ENCODE peak calls at places on chromosomes 12 and 14, in ten cellular contexts. One of them, this sample, is unnamed.

GRCh38 chr12:16610743-16611142 is 4.8 kb upstream of the LMO3 start:
- DNase-seq in neural crest cell: no peak
- DNase-seq in esophagus squamous epithelium: no peak
- DNase-seq in progenitor cell of endocrine pancreas: no peak
- DNase-seq in IMR-90: no peak
- DNase-seq in thoracic aorta: no peak
- DNase-seq in uterus: no peak
- DNase-seq in WTC11: no peak
- DNase-seq in astrocyte of the cerebellum: no peak
- DNase-seq in mucosa of descending colon: no peak
- DNase-seq in this sample: no peak

GRCh38 chr14:77903233-77903632 is 103.3 kb downstream of the ADCK1 start:
- DNase-seq in progenitor cell of endocrine pancreas: no peak
- DNase-seq in astrocyte of the cerebellum: no peak
- DNase-seq in esophagus squamous epithelium: no peak
- DNase-seq in thoracic aorta: no peak
- DNase-seq in IMR-90: no peak
- DNase-seq in neural crest cell: no peak
- DNase-seq in uterus: no peak
- DNase-seq in WTC11: no peak
- DNase-seq in mucosa of descending colon: no peak
- DNase-seq in this sample: no peak

GRCh38 chr12:19482551-19483109 is 43.3 kb downstream of the AEBP2 start:
- DNase-seq in neural crest cell: no peak
- DNase-seq in esophagus squamous epithelium: peak; percentile 10
- DNase-seq in WTC11: peak; percentile 51
- DNase-seq in uterus: no peak
- DNase-seq in IMR-90: no peak
- DNase-seq in progenitor cell of endocrine pancreas: no peak
- DNase-seq in thoracic aorta: no peak
- DNase-seq in mucosa of descending colon: peak; percentile 7
- DNase-seq in astrocyte of the cerebellum: no peak
- DNase-seq in this sample: no peak

GRCh38 chr14:92565718-92566115 is 52.1 kb downstream of the RIN3 start:
- DNase-seq in astrocyte of the cerebellum: no peak
- DNase-seq in esophagus squamous epithelium: no peak
- DNase-seq in IMR-90: no peak
- DNase-seq in uterus: no peak
- DNase-seq in thoracic aorta: no peak
- DNase-seq in WTC11: no peak
- DNase-seq in progenitor cell of endocrine pancreas: no peak
- DNase-seq in mucosa of descending colon: no peak
- DNase-seq in neural crest cell: no peak
- DNase-seq in this sample: no peak

GRCh38 chr12:29921307-29921706 is 137.6 kb upstream of the TMTC1 start:
- DNase-seq in thoracic aorta: no peak
- DNase-seq in astrocyte of the cerebellum: no peak
- DNase-seq in neural crest cell: no peak
- DNase-seq in uterus: no peak
- DNase-seq in IMR-90: peak; percentile 26
- DNase-seq in progenitor cell of endocrine pancreas: no peak
- DNase-seq in esophagus squamous epithelium: no peak
- DNase-seq in mucosa of descending colon: no peak
- DNase-seq in WTC11: no peak
- DNase-seq in this sample: no peak

GRCh38 chr12:117328556-117329100 is 32.8 kb downstream of the NOS1 start:
- DNase-seq in uterus: no peak
- DNase-seq in progenitor cell of endocrine pancreas: no peak
- DNase-seq in thoracic aorta: no peak
- DNase-seq in WTC11: no peak
- DNase-seq in esophagus squamous epithelium: no peak
- DNase-seq in astrocyte of the cerebellum: no peak
- DNase-seq in neural crest cell: no peak
- DNase-seq in mucosa of descending colon: no peak
- DNase-seq in IMR-90: no peak
- DNase-seq in this sample: no peak

GRCh38 chr12:93813972-93814821 is 137.0 kb downstream of the CRADD start:
- DNase-seq in WTC11: no peak
- DNase-seq in mucosa of descending colon: peak; percentile 58
- DNase-seq in neural crest cell: no peak
- DNase-seq in astrocyte of the cerebellum: no peak
- DNase-seq in IMR-90: peak; percentile 94
- DNase-seq in esophagus squamous epithelium: no peak
- DNase-seq in progenitor cell of endocrine pancreas: no peak
- DNase-seq in thoracic aorta: peak; percentile 68
- DNase-seq in uterus: peak; percentile 81
- DNase-seq in this sample: peak; percentile 58

GRCh38 chr14:103030741-103031565 is 26.4 kb downstream of the CDC42BPB start:
- DNase-seq in WTC11: no peak
- DNase-seq in astrocyte of the cerebellum: no peak
- DNase-seq in thoracic aorta: no peak
- DNase-seq in IMR-90: peak; percentile 25
- DNase-seq in uterus: no peak
- DNase-seq in mucosa of descending colon: no peak
- DNase-seq in progenitor cell of endocrine pancreas: no peak
- DNase-seq in neural crest cell: no peak
- DNase-seq in esophagus squamous epithelium: no peak
- DNase-seq in this sample: no peak

GRCh38 chr12:130661059-130661458 is 55.0 kb downstream of the RIMBP2 start:
- DNase-seq in uterus: no peak
- DNase-seq in WTC11: no peak
- DNase-seq in astrocyte of the cerebellum: no peak
- DNase-seq in IMR-90: no peak
- DNase-seq in mucosa of descending colon: no peak
- DNase-seq in neural crest cell: no peak
- DNase-seq in esophagus squamous epithelium: no peak
- DNase-seq in progenitor cell of endocrine pancreas: no peak
- DNase-seq in thoracic aorta: no peak
- DNase-seq in this sample: no peak

GRCh38 chr12:130663510-130663909 is 52.6 kb downstream of the RIMBP2 start:
- DNase-seq in IMR-90: no peak
- DNase-seq in esophagus squamous epithelium: no peak
- DNase-seq in uterus: no peak
- DNase-seq in thoracic aorta: no peak
- DNase-seq in progenitor cell of endocrine pancreas: no peak
- DNase-seq in astrocyte of the cerebellum: no peak
- DNase-seq in neural crest cell: no peak
- DNase-seq in mucosa of descending colon: no peak
- DNase-seq in WTC11: no peak
- DNase-seq in this sample: no peak

GRCh38 chr12:130664772-130665171 is 51.3 kb downstream of the RIMBP2 start:
- DNase-seq in esophagus squamous epithelium: no peak
- DNase-seq in uterus: no peak
- DNase-seq in WTC11: no peak
- DNase-seq in progenitor cell of endocrine pancreas: no peak
- DNase-seq in astrocyte of the cerebellum: no peak
- DNase-seq in IMR-90: no peak
- DNase-seq in thoracic aorta: no peak
- DNase-seq in mucosa of descending colon: no peak
- DNase-seq in neural crest cell: no peak
- DNase-seq in this sample: no peak

GRCh38 chr12:130664252-130664651 is 51.8 kb downstream of the RIMBP2 start:
- DNase-seq in IMR-90: no peak
- DNase-seq in thoracic aorta: no peak
- DNase-seq in neural crest cell: no peak
- DNase-seq in WTC11: no peak
- DNase-seq in astrocyte of the cerebellum: no peak
- DNase-seq in uterus: no peak
- DNase-seq in esophagus squamous epithelium: no peak
- DNase-seq in progenitor cell of endocrine pancreas: no peak
- DNase-seq in mucosa of descending colon: no peak
- DNase-seq in this sample: no peak

DNA sequence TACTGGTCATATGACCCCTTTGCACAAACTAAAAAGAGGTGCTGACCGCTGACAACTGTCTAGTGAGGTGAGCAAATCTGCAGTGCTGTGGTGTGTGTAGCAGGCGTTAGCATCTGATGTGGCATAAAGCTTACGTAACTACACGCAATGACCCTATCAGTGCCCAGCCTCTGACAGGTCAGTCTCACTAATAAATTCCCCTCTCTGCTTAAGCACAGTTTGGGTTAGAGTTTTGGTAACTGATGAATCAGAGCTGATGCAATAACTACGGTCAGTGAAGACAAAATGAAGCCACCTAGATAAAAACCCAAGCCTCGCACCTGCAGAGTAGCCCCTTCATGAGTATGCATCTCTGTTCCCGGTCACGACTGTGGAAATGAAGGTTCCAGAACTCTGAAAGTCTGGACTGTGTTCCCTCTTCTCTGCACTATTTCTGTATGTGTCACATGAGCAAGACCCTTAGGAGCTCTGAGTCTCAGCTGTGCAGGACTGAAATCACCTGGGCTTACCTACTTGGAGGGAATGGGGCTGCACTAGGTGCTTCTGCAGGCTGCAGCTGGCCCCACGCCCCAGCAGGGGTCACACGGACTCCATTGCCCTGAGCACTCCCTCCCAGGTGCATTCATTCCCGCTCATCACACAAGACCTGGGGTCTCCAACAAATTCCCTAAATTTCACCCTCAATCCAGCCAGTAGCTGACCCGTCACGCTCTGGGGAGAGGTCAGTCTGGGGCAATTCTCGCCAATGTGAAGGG is 54.4 kb downstream of the RIMBP2 start:
- DNase-seq in mucosa of descending colon: no peak
- DNase-seq in IMR-90: no peak
- DNase-seq in astrocyte of the cerebellum: no peak
- DNase-seq in WTC11: no peak
- DNase-seq in progenitor cell of endocrine pancreas: no peak
- DNase-seq in esophagus squamous epithelium: no peak
- DNase-seq in neural crest cell: no peak
- DNase-seq in thoracic aorta: no peak
- DNase-seq in uterus: no peak
- DNase-seq in this sample: no peak
- TF ChIP-seq CTCF in mucosa of descending colon: no peak
- TF ChIP-seq CTCF in IMR-90: no peak
- TF ChIP-seq CTCF in astrocyte of the cerebellum: no peak
- TF ChIP-seq CTCF in WTC11: no peak
- TF ChIP-seq CTCF in progenitor cell of endocrine pancreas: peak; percentile 57
- TF ChIP-seq CTCF in esophagus squamous epithelium: no peak
- TF ChIP-seq CTCF in neural crest cell: peak; percentile 22
- TF ChIP-seq CTCF in thoracic aorta: no peak
- TF ChIP-seq CTCF in uterus: no peak
- TF ChIP-seq CTCF in this sample: no peak

GRCh38 chr14:69430306-69430939 is 31.9 kb downstream of the SLC39A9 start:
- DNase-seq in thoracic aorta: no peak
- DNase-seq in progenitor cell of endocrine pancreas: no peak
- DNase-seq in uterus: no peak
- DNase-seq in esophagus squamous epithelium: no peak
- DNase-seq in mucosa of descending colon: no peak
- DNase-seq in IMR-90: no peak
- DNase-seq in WTC11: no peak
- DNase-seq in astrocyte of the cerebellum: no peak
- DNase-seq in neural crest cell: no peak
- DNase-seq in this sample: no peak

GRCh38 chr14:69428289-69428998 is 30.0 kb downstream of the SLC39A9 start:
- DNase-seq in neural crest cell: no peak
- DNase-seq in esophagus squamous epithelium: no peak
- DNase-seq in astrocyte of the cerebellum: no peak
- DNase-seq in uterus: no peak
- DNase-seq in thoracic aorta: no peak
- DNase-seq in IMR-90: no peak
- DNase-seq in mucosa of descending colon: peak; percentile 9
- DNase-seq in WTC11: no peak
- DNase-seq in progenitor cell of endocrine pancreas: no peak
- DNase-seq in this sample: no peak

GRCh38 chr14:69427596-69427995 is 29.1 kb downstream of the SLC39A9 start:
- DNase-seq in esophagus squamous epithelium: no peak
- DNase-seq in neural crest cell: no peak
- DNase-seq in progenitor cell of endocrine pancreas: no peak
- DNase-seq in WTC11: no peak
- DNase-seq in thoracic aorta: no peak
- DNase-seq in astrocyte of the cerebellum: no peak
- DNase-seq in mucosa of descending colon: no peak
- DNase-seq in IMR-90: no peak
- DNase-seq in uterus: no peak
- DNase-seq in this sample: no peak

GRCh38 chr14:69432364-69432763 is 33.9 kb downstream of the SLC39A9 start:
- DNase-seq in uterus: no peak
- DNase-seq in progenitor cell of endocrine pancreas: no peak
- DNase-seq in astrocyte of the cerebellum: no peak
- DNase-seq in esophagus squamous epithelium: no peak
- DNase-seq in neural crest cell: no peak
- DNase-seq in thoracic aorta: no peak
- DNase-seq in WTC11: no peak
- DNase-seq in mucosa of descending colon: no peak
- DNase-seq in IMR-90: peak; percentile 34
- DNase-seq in this sample: no peak

DNA sequence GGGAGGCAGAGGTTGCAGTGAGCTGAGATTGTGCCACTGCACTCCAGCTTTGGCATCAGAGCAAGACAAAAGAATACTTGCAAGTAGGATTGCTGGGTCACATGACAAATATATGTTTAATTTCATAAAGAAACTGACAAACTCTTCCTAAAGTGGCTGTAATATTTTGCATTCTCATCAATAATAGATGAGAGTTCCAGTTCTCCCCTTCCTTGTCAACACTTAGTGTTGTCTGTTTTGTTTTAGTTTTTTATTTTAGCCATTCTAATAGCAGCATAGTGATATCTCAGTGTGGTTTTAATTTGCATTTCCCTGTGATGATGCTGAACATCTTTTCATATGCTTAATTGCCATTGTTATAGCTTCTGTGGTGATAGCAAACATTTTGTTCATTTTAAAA is 31.2 kb downstream of the SLC39A9 start:
- DNase-seq in neural crest cell: no peak
- DNase-seq in mucosa of descending colon: no peak
- DNase-seq in progenitor cell of endocrine pancreas: no peak
- DNase-seq in uterus: no peak
- DNase-seq in IMR-90: no peak
- DNase-seq in thoracic aorta: no peak
- DNase-seq in WTC11: no peak
- DNase-seq in astrocyte of the cerebellum: no peak
- DNase-seq in esophagus squamous epithelium: no peak
- DNase-seq in this sample: no peak
- TF ChIP-seq CTCF in neural crest cell: no peak
- TF ChIP-seq CTCF in mucosa of descending colon: no peak
- TF ChIP-seq CTCF in progenitor cell of endocrine pancreas: no peak
- TF ChIP-seq CTCF in uterus: no peak
- TF ChIP-seq CTCF in IMR-90: no peak
- TF ChIP-seq CTCF in thoracic aorta: no peak
- TF ChIP-seq CTCF in WTC11: no peak
- TF ChIP-seq CTCF in astrocyte of the cerebellum: no peak
- TF ChIP-seq CTCF in esophagus squamous epithelium: no peak
- TF ChIP-seq CTCF in this sample: no peak

GRCh38 chr14:54537651-54538050 is 27.9 kb downstream of the CGRRF1 start:
- DNase-seq in IMR-90: no peak
- DNase-seq in thoracic aorta: no peak
- DNase-seq in astrocyte of the cerebellum: no peak
- DNase-seq in mucosa of descending colon: no peak
- DNase-seq in WTC11: no peak
- DNase-seq in neural crest cell: no peak
- DNase-seq in esophagus squamous epithelium: no peak
- DNase-seq in progenitor cell of endocrine pancreas: no peak
- DNase-seq in uterus: no peak
- DNase-seq in this sample: no peak
- TF ChIP-seq CTCF in IMR-90: no peak
- TF ChIP-seq CTCF in thoracic aorta: no peak
- TF ChIP-seq CTCF in astrocyte of the cerebellum: no peak
- TF ChIP-seq CTCF in mucosa of descending colon: no peak
- TF ChIP-seq CTCF in WTC11: no peak
- TF ChIP-seq CTCF in neural crest cell: no peak
- TF ChIP-seq CTCF in esophagus squamous epithelium: no peak
- TF ChIP-seq CTCF in progenitor cell of endocrine pancreas: no peak
- TF ChIP-seq CTCF in uterus: no peak
- TF ChIP-seq CTCF in this sample: no peak

DNA sequence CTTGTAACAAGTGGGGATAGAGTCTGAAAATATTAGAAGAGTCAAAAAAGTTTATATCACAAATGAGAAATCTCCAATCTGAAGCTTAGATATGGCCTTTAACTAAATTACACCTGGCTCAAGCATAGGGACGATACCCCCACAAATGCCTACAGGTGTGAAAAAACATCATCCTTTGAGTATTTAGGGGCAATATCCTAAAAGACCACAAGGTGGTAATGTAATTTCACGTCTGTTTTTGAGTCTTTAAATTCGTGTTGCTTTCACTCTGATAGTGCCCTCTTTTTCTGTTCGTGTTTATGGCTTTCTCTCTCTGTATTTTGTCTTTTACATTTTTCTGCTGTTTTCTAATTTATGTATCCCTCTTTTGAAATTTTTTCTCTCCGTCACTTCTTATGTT is 84.3 kb downstream of the ETNK1 start:
- DNase-seq in uterus: no peak
- DNase-seq in WTC11: no peak
- DNase-seq in progenitor cell of endocrine pancreas: no peak
- DNase-seq in thoracic aorta: no peak
- DNase-seq in astrocyte of the cerebellum: peak; percentile 29
- DNase-seq in neural crest cell: no peak
- DNase-seq in mucosa of descending colon: no peak
- DNase-seq in IMR-90: no peak
- DNase-seq in esophagus squamous epithelium: no peak
- DNase-seq in this sample: no peak
- TF ChIP-seq CTCF in uterus: no peak
- TF ChIP-seq CTCF in WTC11: peak; percentile 34
- TF ChIP-seq CTCF in progenitor cell of endocrine pancreas: peak; percentile 72
- TF ChIP-seq CTCF in thoracic aorta: peak; percentile 70
- TF ChIP-seq CTCF in astrocyte of the cerebellum: peak; percentile 46
- TF ChIP-seq CTCF in neural crest cell: peak; percentile 75
- TF ChIP-seq CTCF in mucosa of descending colon: no peak
- TF ChIP-seq CTCF in IMR-90: peak; percentile 29
- TF ChIP-seq CTCF in esophagus squamous epithelium: peak; percentile 40
- TF ChIP-seq CTCF in this sample: peak; percentile 51